ENCODE peak calls at places on chromosomes 7 and 10, in eight cellular contexts. L, B, V, A, G, D, W and M are unnamed samples.

GRCh38 chr10:133393401-133394063 is 425 bp upstream of the MTG1 start:
- DNase-seq in L (no peak), B (no peak), V (peak; percentile 21), A (no peak), G (no peak), D (no peak), W (no peak), M (no peak)

GRCh38 chr7:28405662-28406061 is 6.7 kb upstream of the CREB5 start:
- DNase-seq in L (no peak), B (no peak), V (peak; percentile 86), A (no peak), G (no peak), D (no peak), W (no peak), M (peak; percentile 99)

GRCh38 chr10:29522038-29522855 is 112.5 kb downstream of the SVIL start:
- DNase-seq in L (no peak), B (no peak), V (peak; percentile 69), A (no peak), G (no peak), D (no peak), W (no peak), M (no peak)

GRCh38 chr10:11687779-11688447 is 54.3 kb upstream of the ECHDC3 start:
- DNase-seq in L (no peak), B (no peak), V (no peak), A (no peak), G (no peak), D (no peak), W (no peak), M (no peak)

GRCh38 chr7:131949659-131950058 is 393.2 kb upstream of the PODXL start:
- DNase-seq in L (no peak), B (no peak), V (no peak), A (no peak), G (no peak), D (no peak), W (no peak), M (no peak)

GRCh38 chr7:46459942-46460341 is 538.9 kb upstream of the IGFBP3 start:
- DNase-seq in L (no peak), B (no peak), V (peak; percentile 35), A (no peak), G (no peak), D (no peak), W (no peak), M (peak; percentile 15)

GRCh38 chr10:64430690-64431323 is 909.6 kb downstream of the REEP3 start:
- DNase-seq in L (peak; percentile 4), B (no peak), V (no peak), A (peak; percentile 2), G (no peak), D (no peak), W (no peak), M (no peak)

GRCh38 chr10:78194539-78195402 is 161.1 kb downstream of the RPS24 start:
- DNase-seq in L (no peak), B (no peak), V (peak; percentile 20), A (peak; percentile 54), G (no peak), D (no peak), W (no peak), M (peak; percentile 60)

GRCh38 chr7:21616796-21617436 is 74.1 kb downstream of the DNAH11 start:
- DNase-seq in L (no peak), B (no peak), V (peak; percentile 87), A (no peak), G (no peak), D (no peak), W (no peak), M (peak; percentile 47)

GRCh38 chr7:128210590-128211570 is 30.2 kb upstream of the LEP start:
- DNase-seq in L (no peak), B (no peak), V (no peak), A (peak; percentile 12), G (peak; percentile 64), D (no peak), W (no peak), M (no peak)

GRCh38 chr7:149559711-149560110 is 62.1 kb upstream of the ZNF746 start:
- DNase-seq in L (no peak), B (no peak), V (peak; percentile 86), A (no peak), G (no peak), D (no peak), W (no peak), M (peak; percentile 75)

GRCh38 chr7:98086231-98086855 is 20.3 kb upstream of the LMTK2 start:
- DNase-seq in L (no peak), B (no peak), V (no peak), A (peak; percentile 4), G (no peak), D (no peak), W (no peak), M (no peak)

GRCh38 chr10:14654821-14655382 is 119.8 kb downstream of the FAM107B start:
- DNase-seq in L (no peak), B (no peak), V (no peak), A (no peak), G (no peak), D (no peak), W (no peak), M (no peak)

GRCh38 chr7:93354815-93355214 is 122.6 kb downstream of the VPS50 start:
- DNase-seq in L (no peak), B (no peak), V (no peak), A (no peak), G (no peak), D (no peak), W (no peak), M (no peak)

GRCh38 chr7:135672560-135673359 is 10.4 kb downstream of the STMP1 start:
- DNase-seq in L (no peak), B (no peak), V (peak; percentile 74), A (peak; percentile 67), G (peak; percentile 46), D (no peak), W (no peak), M (peak; percentile 87)

GRCh38 chr10:60963441-60964256 is 19.7 kb upstream of the RHOBTB1 start:
- DNase-seq in L (no peak), B (no peak), V (peak; percentile 83), A (no peak), G (no peak), D (no peak), W (no peak), M (peak; percentile 73)

GRCh38 chr10:27995311-27995710 is 3.6 kb downstream of the ODAD2 start:
- DNase-seq in L (no peak), B (no peak), V (no peak), A (no peak), G (no peak), D (no peak), W (no peak), M (peak; percentile 13)

GRCh38 chr10:34295142-34295548 is 520.0 kb downstream of the PARD3 start:
- DNase-seq in L (no peak), B (no peak), V (peak; percentile 93), A (no peak), G (no peak), D (no peak), W (no peak), M (no peak)

GRCh38 chr10:3418901-3419300 is 246.3 kb upstream of the PITRM1 start:
- DNase-seq in L (no peak), B (no peak), V (no peak), A (no peak), G (no peak), D (no peak), W (no peak), M (no peak)

GRCh38 chr10:22468570-22469320 is 123.4 kb downstream of the SPAG6 start:
- DNase-seq in L (no peak), B (no peak), V (no peak), A (no peak), G (no peak), D (no peak), W (no peak), M (no peak)

GRCh38 chr7:107332488-107333269 is 137.2 kb upstream of the GPR22 start:
- DNase-seq in L (no peak), B (no peak), V (no peak), A (no peak), G (no peak), D (no peak), W (no peak), M (no peak)